ENCODE peak calls at places on chromosomes 4 and X, in four cellular contexts. I is sigmoid colon, Z is K562, M is lower lobe of right lung. X is an unnamed sample. For H3K36me3, the result is how much of the 10 kb centered on the place peaks cover.

GRCh38 chrX:68725966-68726365 is 78.5 kb downstream of the STARD8 start:
- DNase-seq in I (peak), M (no peak), Z (no peak), X (no peak)

GRCh38 chr4:169612869-169613859 is 781 bp upstream of the NEK1 start:
- DNase-seq in M (peak), Z (peak), I (peak), X (peak)

GRCh38 chr4:73573794-73574528 is 46.3 kb downstream of the RASSF6 start:
- DNase-seq in M (peak), I (peak), Z (peak), X (no peak)

GRCh38 chrX:50858548-50858947 is 44.6 kb upstream of the SHROOM4 start:
- DNase-seq in I (no peak), Z (no peak), M (no peak), X (no peak)

GRCh38 chrX:33272986-33273385 is 61.6 kb upstream of the DMD start:
- DNase-seq in Z (no peak), M (no peak), I (no peak), X (no peak)

GRCh38 chrX:40663880-40664630 is 16.7 kb upstream of the CXorf38 start:
- DNase-seq in I (no peak), M (no peak), Z (peak), X (no peak)

GRCh38 chr4:113012122-113012725 is 37.2 kb upstream of the ANK2 start:
- DNase-seq in Z (no peak), I (no peak), M (no peak), X (no peak)

GRCh38 chr4:168220893-168221292 is 97.7 kb downstream of the DDX60 start:
- DNase-seq in I (no peak), M (no peak), Z (no peak), X (no peak)

GRCh38 chr4:4666693-4667642 is 125.1 kb upstream of the STX18 start:
- DNase-seq in I (no peak), M (no peak), Z (no peak), X (no peak)

GRCh38 chr4:121946644-121947043 is 5.2 kb downstream of the TRPC3 start:
- DNase-seq in Z (no peak), I (no peak), M (no peak), X (no peak)

GRCh38 chr4:20700007-20700761 is at the start of gene PACRGL:
- DNase-seq in Z (peak), I (peak), M (peak), X (peak)

GRCh38 chr4:128847074-128847724 is 37.7 kb downstream of the JADE1 start:
- DNase-seq in M (peak), I (no peak), Z (no peak), X (no peak)

GRCh38 chr4:22515888-22516541 is at the start of gene ADGRA3:
- DNase-seq in M (peak), I (peak), Z (peak), X (peak)
- H3K27ac ChIP-seq in M (peak), I (peak), Z (no peak), X (peak)

GRCh38 chr4:39286263-39286662 is 79.9 kb downstream of the RFC1 start:
- DNase-seq in I (no peak), M (no peak), Z (no peak), X (no peak)

GRCh38 chr4:39280770-39281169 is 85.4 kb downstream of the RFC1 start:
- DNase-seq in M (no peak), Z (no peak), I (no peak), X (no peak)

GRCh38 chr4:39285853-39286252 is 80.3 kb downstream of the RFC1 start:
- DNase-seq in M (no peak), Z (no peak), I (no peak), X (no peak)

GRCh38 chr4:39279416-39279815 is 86.7 kb downstream of the RFC1 start:
- DNase-seq in I (no peak), M (no peak), Z (no peak), X (no peak)

DNA sequence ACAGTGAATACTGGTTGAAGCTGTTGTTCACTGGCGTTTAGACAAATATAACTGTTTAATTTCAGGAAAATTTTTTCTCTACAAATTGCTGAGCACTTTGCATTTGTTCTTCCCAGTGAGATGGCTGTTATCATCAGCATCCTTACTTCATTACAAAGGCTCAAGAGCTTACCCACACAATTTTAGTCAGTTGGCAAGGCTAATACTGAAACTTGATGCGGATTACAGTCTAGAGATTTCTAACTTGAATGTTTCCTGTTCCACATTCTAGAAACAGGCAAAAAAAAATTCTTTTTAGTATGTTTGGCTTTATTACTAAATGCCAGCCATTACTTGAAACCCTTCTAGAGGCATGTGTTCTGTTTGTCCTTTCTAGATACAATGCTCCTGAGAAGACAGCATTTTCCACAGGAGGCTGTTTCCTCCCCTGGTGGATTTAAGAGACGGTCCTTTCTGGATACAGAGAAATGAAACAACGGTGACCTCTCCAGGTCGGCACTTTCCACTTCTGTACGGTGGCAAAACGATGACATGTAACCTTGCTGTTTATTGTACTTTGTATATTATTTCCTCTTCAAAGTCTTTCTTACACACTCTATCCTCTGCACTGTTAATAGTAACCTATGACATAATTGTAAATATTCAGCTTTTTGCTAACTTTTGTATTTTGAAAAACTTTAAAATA is 80.9 kb downstream of the RFC1 start:
- DNase-seq in Z (no peak), M (no peak), I (no peak), X (no peak)
- H3K36me3 ChIP-seq in Z (under half), M (half or more), I (half or more), X (under half)

DNA sequence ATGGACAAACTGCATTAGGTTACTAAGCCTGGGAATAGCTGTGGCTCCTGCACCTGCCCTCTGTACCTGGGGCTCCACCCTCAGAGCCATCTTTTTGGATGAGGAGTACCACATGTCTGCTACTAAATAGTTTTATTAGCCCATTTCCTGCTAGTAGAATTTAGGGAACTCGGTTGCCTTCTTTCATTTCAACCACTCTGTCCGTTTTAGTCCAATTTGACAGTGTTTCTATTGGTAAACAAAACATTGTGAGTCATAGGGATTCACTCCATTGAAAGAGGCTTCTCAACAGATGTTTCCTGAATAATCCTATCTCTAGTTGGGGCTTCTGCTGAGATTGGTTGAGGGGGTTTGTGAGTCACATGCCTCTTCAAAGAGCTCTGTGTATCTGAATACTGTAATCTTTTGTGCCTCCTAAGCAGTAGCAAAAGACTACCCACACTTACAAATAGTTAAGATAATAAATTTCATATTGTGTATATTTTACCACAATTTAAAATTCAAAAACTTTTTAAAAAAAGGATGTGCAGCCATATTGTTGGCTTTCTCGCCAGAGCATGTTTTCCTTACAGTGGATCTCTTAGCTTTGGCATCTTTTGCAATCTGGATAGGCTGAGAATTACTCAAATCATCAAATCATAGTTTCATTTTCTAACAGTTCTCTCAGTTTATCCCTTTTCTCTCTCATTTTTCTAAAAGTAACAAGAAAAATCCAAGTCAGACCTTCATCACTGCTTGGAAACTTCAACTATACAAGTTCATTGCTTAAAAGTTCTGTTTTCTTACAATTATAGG is 9.9 kb downstream of the FAM200B start:
- DNase-seq in I (no peak), M (no peak), Z (no peak), X (no peak)
- H3K4me3 ChIP-seq in I (no peak), M (no peak), Z (no peak), X (no peak)

GRCh38 chrX:119042040-119042439 is 30.8 kb upstream of the CT47C1 start:
- DNase-seq in Z (no peak), M (no peak), I (no peak), X (no peak)

GRCh38 chrX:119036369-119037029 is 36.3 kb upstream of the CT47C1 start:
- DNase-seq in M (no peak), Z (no peak), I (no peak), X (no peak)

GRCh38 chrX:119040432-119040831 is 32.4 kb upstream of the CT47C1 start:
- DNase-seq in I (no peak), Z (no peak), M (no peak), X (no peak)

GRCh38 chrX:119042996-119043395 is 29.8 kb upstream of the CT47C1 start:
- DNase-seq in I (no peak), M (no peak), Z (no peak), X (no peak)

GRCh38 chrX:119041175-119041574 is 31.6 kb upstream of the CT47C1 start:
- DNase-seq in M (no peak), I (peak), Z (peak), X (no peak)
- H3K27ac ChIP-seq in M (no peak), I (peak), Z (no peak), X (no peak)

DNA sequence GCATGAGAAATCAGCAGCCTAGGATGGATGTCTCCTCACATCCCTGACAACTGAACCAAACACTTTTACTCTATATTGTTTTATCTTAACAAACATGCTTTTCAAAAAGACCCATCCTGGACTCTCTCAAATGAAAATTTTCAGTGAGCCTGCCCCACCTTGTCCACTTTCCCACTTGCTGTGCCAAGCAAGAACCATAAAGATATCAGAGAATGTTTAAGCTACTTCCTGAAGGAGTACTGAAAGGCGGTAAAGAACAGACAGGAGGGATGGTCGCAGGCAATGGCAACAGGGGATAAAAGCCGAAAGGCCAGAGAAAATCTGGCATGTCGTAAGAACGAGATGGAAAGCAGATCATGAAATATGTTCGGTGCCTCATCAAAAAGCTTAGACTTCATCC is 10.5 kb downstream of the APBB2 start:
- DNase-seq in I (no peak), Z (no peak), M (no peak), X (no peak)
- H3K36me3 ChIP-seq in I (under half), Z (under half), M (under half), X (under half)

GRCh38 chr4:79213040-79213439 is 112.8 kb downstream of the NAA11 start:
- DNase-seq in Z (no peak), I (no peak), M (no peak), X (no peak)
- H3K4me3 ChIP-seq in Z (peak), I (no peak), M (no peak), X (no peak)

X was measured in naive thymus-derived CD4-positive, alpha-beta T cell.